ENCODE peak calls at places on chromosomes 5 and 9, in seven cellular contexts. Y is BJ, B is mucosa of descending colon, L is cardiac muscle cell, H is breast epithelium, N is lower leg skin, F is left ventricle myocardium inferior. D is an unnamed sample.

GRCh38 chr9:26053954-26054353 is 375.7 kb upstream of the TUSC1 start:
- DNase-seq in F (no peak), N (no peak), B (no peak), Y (no peak), H (no peak), L (no peak), D (no peak)

GRCh38 chr5:10564838-10565784 is 1.2 kb downstream of the ANKRD33B start:
- DNase-seq in L (no peak), F (peak; percentile 44), N (peak; percentile 89), H (no peak), Y (no peak), B (peak; percentile 73), D (no peak)

GRCh38 chr5:84382363-84383295 is 2.1 kb downstream of the EDIL3 start:
- DNase-seq in B (peak; percentile 76), F (peak; percentile 18), N (peak; percentile 85), Y (no peak), L (peak; percentile 83), H (peak; percentile 33), D (peak; percentile 11)

GRCh38 chr9:7436754-7437153 is 362.8 kb downstream of the DMAC1 start:
- DNase-seq in F (no peak), L (no peak), H (no peak), B (no peak), Y (no peak), N (no peak), D (no peak)

GRCh38 chr5:171624396-171624795 is 161.2 kb upstream of the SMIM23 start:
- DNase-seq in F (no peak), L (no peak), Y (no peak), B (no peak), N (peak; percentile 14), H (no peak), D (no peak)

GRCh38 chr5:180069589-180070247 is 1.8 kb downstream of the RNF130 start:
- DNase-seq in N (no peak), Y (no peak), L (peak; percentile 20), F (no peak), H (peak; percentile 28), B (no peak), D (no peak)

GRCh38 chr9:99092643-99093491 is 12.0 kb upstream of the TGFBR1 start:
- DNase-seq in Y (no peak), F (no peak), H (no peak), B (no peak), L (no peak), N (no peak), D (no peak)

GRCh38 chr9:114176601-114177295 is 21.4 kb downstream of the COL27A1 start:
- DNase-seq in B (no peak), L (no peak), H (no peak), F (no peak), Y (no peak), N (no peak), D (peak; percentile 8)

GRCh38 chr5:170348069-170348702 is 41.0 kb downstream of the KCNMB1 start:
- DNase-seq in F (no peak), H (no peak), B (no peak), Y (no peak), N (peak; percentile 5), L (peak; percentile 22), D (peak; percentile 23)

GRCh38 chr5:93587919-93588585 is 5.0 kb downstream of the NR2F1 start:
- DNase-seq in F (no peak), L (peak; percentile 31), N (no peak), Y (no peak), B (no peak), H (no peak), D (no peak)

GRCh38 chr9:114266969-114267368 is 55.9 kb upstream of the ORM1 start:
- DNase-seq in F (no peak), L (peak; percentile 85), Y (no peak), N (no peak), H (no peak), B (no peak), D (peak; percentile 68)

GRCh38 chr9:86708918-86709835 is 238.1 kb downstream of the GAS1 start:
- DNase-seq in Y (no peak), L (no peak), F (no peak), H (no peak), B (no peak), N (no peak), D (no peak)

GRCh38 chr9:6134661-6135177 is 80.9 kb upstream of the IL33 start:
- DNase-seq in H (no peak), L (no peak), F (no peak), N (no peak), B (no peak), Y (peak; percentile 32), D (no peak)

GRCh38 chr9:78900500-78900899 is 603.6 kb downstream of the PSAT1 start:
- DNase-seq in N (no peak), B (no peak), H (no peak), F (no peak), L (peak; percentile 9), Y (no peak), D (no peak)

GRCh38 chr5:131589510-131590348 is 45.3 kb downstream of the RAPGEF6 start:
- DNase-seq in Y (no peak), F (no peak), N (no peak), B (no peak), L (peak; percentile 82), H (no peak), D (peak; percentile 67)

GRCh38 chr9:4855861-4856260 is 63.1 kb downstream of the RCL1 start:
- DNase-seq in B (no peak), N (no peak), Y (no peak), H (no peak), F (no peak), L (no peak), D (peak; percentile 82)

GRCh38 chr9:14303526-14303925 is 10.4 kb downstream of the NFIB start:
- DNase-seq in L (no peak), F (no peak), Y (no peak), N (no peak), H (no peak), B (no peak), D (no peak)

GRCh38 chr5:168651654-168652053 is 72.5 kb upstream of the PANK3 start:
- DNase-seq in N (peak; percentile 45), H (no peak), Y (peak; percentile 49), B (no peak), F (no peak), L (peak; percentile 90), D (peak; percentile 92)

DNA sequence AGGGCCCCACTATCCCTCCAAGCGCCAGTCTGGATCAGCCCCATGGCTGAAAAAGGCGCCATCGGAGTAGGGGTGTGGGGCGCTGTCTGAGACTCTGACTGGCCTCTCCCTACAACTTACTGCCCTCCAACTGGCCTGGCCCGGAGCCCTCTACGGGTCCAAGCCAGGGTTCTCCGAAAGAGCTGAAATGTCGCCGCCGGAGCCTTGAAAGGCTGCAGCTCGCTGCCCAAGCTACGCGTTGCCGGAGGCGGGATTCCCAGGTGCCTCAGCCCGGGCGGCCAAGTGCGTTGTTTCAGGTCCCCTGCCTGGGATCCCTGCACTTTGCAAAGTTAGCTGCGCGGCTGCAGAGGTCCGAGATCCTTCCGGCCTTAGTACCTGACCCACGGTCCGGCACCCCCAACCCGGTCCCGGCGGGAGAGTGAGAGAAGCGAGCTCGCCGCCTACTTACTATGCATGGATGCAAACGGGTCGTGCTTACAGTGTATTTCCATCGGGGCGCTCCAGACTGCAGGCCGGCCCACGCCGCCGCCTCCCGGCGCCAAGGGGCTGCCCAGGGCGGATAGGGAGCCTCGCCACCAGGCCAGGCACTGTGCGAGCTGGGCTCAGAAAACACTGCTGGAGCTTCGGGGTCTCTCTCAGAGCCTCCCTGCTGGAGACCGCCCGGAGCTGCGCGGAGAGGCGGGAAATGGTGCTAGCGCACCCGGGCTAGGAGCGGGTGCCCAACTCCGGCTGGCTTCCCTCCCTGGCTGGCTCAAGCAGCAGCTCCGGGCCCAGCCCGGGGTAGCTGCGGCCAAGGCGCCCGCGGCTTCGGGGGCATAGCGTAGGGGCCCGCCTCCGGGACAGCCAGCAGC is 7.8 kb downstream of the PAX5 start:
- DNase-seq in Y (no peak), N (peak; percentile 77), H (no peak), L (no peak), F (no peak), B (no peak), D (no peak)
- TF ChIP-seq CTCF in Y (no peak), N (no peak), H (no peak), L (no peak), F (no peak), B (no peak), D (no peak)

GRCh38 chr9:125375820-125376219 is 114.2 kb downstream of the GAPVD1 start:
- DNase-seq in Y (no peak), N (no peak), F (no peak), H (no peak), L (no peak), B (no peak), D (no peak)

GRCh38 chr9:125377584-125378250 is 116.1 kb downstream of the GAPVD1 start:
- DNase-seq in B (no peak), F (no peak), L (no peak), N (no peak), H (no peak), Y (no peak), D (no peak)

GRCh38 chr9:125372441-125373226 is 111.0 kb downstream of the GAPVD1 start:
- DNase-seq in Y (no peak), L (no peak), F (no peak), N (peak; percentile 80), H (no peak), B (no peak), D (no peak)

GRCh38 chr9:125376261-125377226 is 114.9 kb downstream of the GAPVD1 start:
- DNase-seq in N (no peak), L (no peak), Y (no peak), H (no peak), B (no peak), F (no peak), D (no peak)

DNA sequence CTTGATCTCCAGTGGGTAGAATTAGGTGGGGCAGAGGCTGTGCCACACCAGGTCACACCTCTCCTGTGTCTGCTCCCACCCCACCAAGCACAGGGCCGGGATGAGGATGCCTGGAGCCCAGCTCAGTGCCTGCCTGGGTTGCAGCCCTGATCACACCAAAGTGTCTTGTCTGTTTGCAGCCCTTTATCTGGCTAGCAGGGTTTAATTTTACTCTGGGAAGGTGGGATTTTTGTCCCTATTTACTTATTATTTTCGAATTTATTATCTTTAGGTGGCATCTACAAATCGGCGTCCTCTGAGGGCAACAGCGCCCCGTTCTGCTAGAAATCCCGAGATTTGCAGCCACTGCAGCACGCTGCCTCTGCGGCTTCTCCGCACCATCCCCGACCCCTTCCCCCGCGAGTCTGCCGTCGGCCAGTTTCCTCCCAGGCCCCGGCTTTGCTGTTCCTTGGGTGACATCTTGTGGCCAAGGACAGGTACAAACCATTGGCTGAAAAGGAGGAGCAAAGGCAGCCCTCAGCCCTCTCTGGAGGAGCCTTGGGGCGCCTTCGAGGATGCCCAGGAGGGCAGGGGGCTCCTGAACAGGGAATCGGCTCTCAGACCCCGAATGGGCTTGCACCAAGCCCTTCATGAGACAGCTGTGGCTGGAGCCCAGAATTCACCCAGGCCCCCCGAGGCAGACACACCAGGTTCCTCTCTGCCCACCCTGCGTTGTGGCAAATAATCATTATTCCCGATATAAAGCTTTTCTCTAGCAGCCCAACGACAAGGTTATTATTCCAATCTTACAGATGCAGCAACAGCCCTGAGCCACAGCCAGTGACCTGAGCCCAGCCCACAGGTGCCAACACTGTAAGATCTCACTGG is 113.0 kb downstream of the GAPVD1 start:
- DNase-seq in F (peak; percentile 41), L (peak; percentile 84), B (peak; percentile 60), N (peak; percentile 91), Y (peak; percentile 6), H (peak; percentile 28), D (peak; percentile 70)
- TF ChIP-seq CTCF in F (peak; percentile 82), L (peak; percentile 74), B (peak; percentile 46), N (no peak), Y (peak; percentile 81), H (peak; percentile 87), D (peak; percentile 77)

GRCh38 chr5:79535477-79536192 is 21.7 kb upstream of the HOMER1 start:
- DNase-seq in B (no peak), N (no peak), Y (no peak), L (no peak), H (no peak), F (no peak), D (peak; percentile 10)
- TF ChIP-seq CTCF in B (no peak), N (no peak), Y (no peak), L (peak; percentile 10), H (no peak), F (peak; percentile 56), D (peak; percentile 14)

GRCh38 chr9:20524776-20525175 is 97.5 kb downstream of the MLLT3 start:
- DNase-seq in Y (no peak), F (no peak), B (no peak), L (no peak), N (no peak), H (no peak), D (peak; percentile 22)
- TF ChIP-seq CTCF in Y (peak; percentile 19), F (peak; percentile 16), B (no peak), L (peak; percentile 31), N (no peak), H (no peak), D (peak; percentile 49)

D was measured in fibroblast of mammary gland.